ENCODE peak calls at places on chromosomes 6 and 20, in ten cellular contexts. One of them, this sample, is unnamed.

GRCh38 chr20:25493748-25494505 is 86.5 kb downstream of the GINS1 start:
- DNase-seq in ovary: no peak
- DNase-seq in astrocyte of the spinal cord: no peak
- DNase-seq in mucosa of descending colon: no peak
- DNase-seq in endothelial cell of umbilical vein: no peak
- DNase-seq in right atrium auricular region: no peak
- DNase-seq in fibroblast of the aortic adventitia: no peak
- DNase-seq in thoracic aorta: no peak
- DNase-seq in A549: no peak
- DNase-seq in fibroblast of lung: no peak
- DNase-seq in this sample: no peak

GRCh38 chr6:120077489-120077888 is 727.9 kb upstream of the MAN1A1 start:
- DNase-seq in endothelial cell of umbilical vein: no peak
- DNase-seq in right atrium auricular region: no peak
- DNase-seq in fibroblast of lung: peak
- DNase-seq in astrocyte of the spinal cord: peak
- DNase-seq in thoracic aorta: no peak
- DNase-seq in fibroblast of the aortic adventitia: peak
- DNase-seq in mucosa of descending colon: peak
- DNase-seq in ovary: no peak
- DNase-seq in A549: no peak
- DNase-seq in this sample: no peak

GRCh38 chr20:44208770-44209169 is 1.8 kb downstream of the OSER1 start:
- DNase-seq in fibroblast of the aortic adventitia: peak
- DNase-seq in thoracic aorta: no peak
- DNase-seq in A549: no peak
- DNase-seq in fibroblast of lung: peak
- DNase-seq in ovary: no peak
- DNase-seq in mucosa of descending colon: no peak
- DNase-seq in endothelial cell of umbilical vein: no peak
- DNase-seq in right atrium auricular region: no peak
- DNase-seq in astrocyte of the spinal cord: peak
- DNase-seq in this sample: no peak

GRCh38 chr6:146860583-146860982 is 261.8 kb downstream of the ADGB start:
- DNase-seq in endothelial cell of umbilical vein: no peak
- DNase-seq in right atrium auricular region: no peak
- DNase-seq in ovary: no peak
- DNase-seq in mucosa of descending colon: no peak
- DNase-seq in fibroblast of the aortic adventitia: peak
- DNase-seq in A549: no peak
- DNase-seq in astrocyte of the spinal cord: no peak
- DNase-seq in thoracic aorta: no peak
- DNase-seq in fibroblast of lung: no peak
- DNase-seq in this sample: no peak

GRCh38 chr6:137102050-137102848 is 57.5 kb upstream of the IL20RA start:
- DNase-seq in mucosa of descending colon: no peak
- DNase-seq in fibroblast of the aortic adventitia: no peak
- DNase-seq in ovary: no peak
- DNase-seq in thoracic aorta: no peak
- DNase-seq in right atrium auricular region: no peak
- DNase-seq in endothelial cell of umbilical vein: no peak
- DNase-seq in astrocyte of the spinal cord: no peak
- DNase-seq in A549: no peak
- DNase-seq in fibroblast of lung: no peak
- DNase-seq in this sample: no peak

GRCh38 chr6:114000066-114000465 is 29.1 kb upstream of the HDAC2 start:
- DNase-seq in mucosa of descending colon: no peak
- DNase-seq in astrocyte of the spinal cord: peak
- DNase-seq in right atrium auricular region: no peak
- DNase-seq in fibroblast of lung: peak
- DNase-seq in thoracic aorta: no peak
- DNase-seq in fibroblast of the aortic adventitia: peak
- DNase-seq in endothelial cell of umbilical vein: no peak
- DNase-seq in ovary: no peak
- DNase-seq in A549: no peak
- DNase-seq in this sample: no peak

GRCh38 chr20:16475225-16475624 is 98.0 kb downstream of the KIF16B start:
- DNase-seq in mucosa of descending colon: peak
- DNase-seq in fibroblast of lung: peak
- DNase-seq in astrocyte of the spinal cord: peak
- DNase-seq in right atrium auricular region: no peak
- DNase-seq in endothelial cell of umbilical vein: no peak
- DNase-seq in ovary: no peak
- DNase-seq in A549: no peak
- DNase-seq in fibroblast of the aortic adventitia: peak
- DNase-seq in thoracic aorta: no peak
- DNase-seq in this sample: peak

GRCh38 chr6:4017847-4018193 is 61.1 kb downstream of the FAM217A start:
- DNase-seq in endothelial cell of umbilical vein: peak
- DNase-seq in A549: no peak
- DNase-seq in fibroblast of lung: peak
- DNase-seq in ovary: no peak
- DNase-seq in mucosa of descending colon: no peak
- DNase-seq in thoracic aorta: no peak
- DNase-seq in fibroblast of the aortic adventitia: peak
- DNase-seq in right atrium auricular region: no peak
- DNase-seq in astrocyte of the spinal cord: peak
- DNase-seq in this sample: no peak

GRCh38 chr6:30893001-30893591 is 8.8 kb downstream of the DDR1 start:
- DNase-seq in astrocyte of the spinal cord: no peak
- DNase-seq in right atrium auricular region: no peak
- DNase-seq in thoracic aorta: no peak
- DNase-seq in A549: no peak
- DNase-seq in mucosa of descending colon: no peak
- DNase-seq in ovary: no peak
- DNase-seq in endothelial cell of umbilical vein: no peak
- DNase-seq in fibroblast of the aortic adventitia: no peak
- DNase-seq in fibroblast of lung: no peak
- DNase-seq in this sample: no peak
- TF ChIP-seq CTCF in astrocyte of the spinal cord: peak
- TF ChIP-seq CTCF in right atrium auricular region: no peak
- TF ChIP-seq CTCF in thoracic aorta: no peak
- TF ChIP-seq CTCF in A549: no peak
- TF ChIP-seq CTCF in mucosa of descending colon: no peak
- TF ChIP-seq CTCF in ovary: no peak
- TF ChIP-seq CTCF in endothelial cell of umbilical vein: peak
- TF ChIP-seq CTCF in fibroblast of the aortic adventitia: no peak
- TF ChIP-seq CTCF in fibroblast of lung: no peak
- TF ChIP-seq CTCF in this sample: no peak

GRCh38 chr6:26131618-26132017 is 44.4 kb downstream of the HFE start:
- DNase-seq in thoracic aorta: no peak
- DNase-seq in right atrium auricular region: no peak
- DNase-seq in fibroblast of the aortic adventitia: no peak
- DNase-seq in ovary: no peak
- DNase-seq in mucosa of descending colon: no peak
- DNase-seq in fibroblast of lung: no peak
- DNase-seq in A549: no peak
- DNase-seq in endothelial cell of umbilical vein: no peak
- DNase-seq in astrocyte of the spinal cord: no peak
- DNase-seq in this sample: no peak

GRCh38 chr6:26133730-26134129 is 46.5 kb downstream of the HFE start:
- DNase-seq in right atrium auricular region: no peak
- DNase-seq in fibroblast of the aortic adventitia: no peak
- DNase-seq in A549: no peak
- DNase-seq in endothelial cell of umbilical vein: no peak
- DNase-seq in thoracic aorta: no peak
- DNase-seq in astrocyte of the spinal cord: no peak
- DNase-seq in mucosa of descending colon: no peak
- DNase-seq in fibroblast of lung: no peak
- DNase-seq in ovary: no peak
- DNase-seq in this sample: no peak

GRCh38 chr6:26140967-26141294 is 53.7 kb downstream of the HFE start:
- DNase-seq in thoracic aorta: no peak
- DNase-seq in A549: no peak
- DNase-seq in right atrium auricular region: no peak
- DNase-seq in fibroblast of the aortic adventitia: no peak
- DNase-seq in mucosa of descending colon: no peak
- DNase-seq in endothelial cell of umbilical vein: no peak
- DNase-seq in astrocyte of the spinal cord: no peak
- DNase-seq in ovary: no peak
- DNase-seq in fibroblast of lung: no peak
- DNase-seq in this sample: no peak

GRCh38 chr6:26140254-26140966 is 53.2 kb downstream of the HFE start:
- DNase-seq in endothelial cell of umbilical vein: peak
- DNase-seq in A549: no peak
- DNase-seq in fibroblast of the aortic adventitia: no peak
- DNase-seq in astrocyte of the spinal cord: no peak
- DNase-seq in ovary: no peak
- DNase-seq in right atrium auricular region: no peak
- DNase-seq in mucosa of descending colon: no peak
- DNase-seq in thoracic aorta: no peak
- DNase-seq in fibroblast of lung: no peak
- DNase-seq in this sample: no peak

DNA sequence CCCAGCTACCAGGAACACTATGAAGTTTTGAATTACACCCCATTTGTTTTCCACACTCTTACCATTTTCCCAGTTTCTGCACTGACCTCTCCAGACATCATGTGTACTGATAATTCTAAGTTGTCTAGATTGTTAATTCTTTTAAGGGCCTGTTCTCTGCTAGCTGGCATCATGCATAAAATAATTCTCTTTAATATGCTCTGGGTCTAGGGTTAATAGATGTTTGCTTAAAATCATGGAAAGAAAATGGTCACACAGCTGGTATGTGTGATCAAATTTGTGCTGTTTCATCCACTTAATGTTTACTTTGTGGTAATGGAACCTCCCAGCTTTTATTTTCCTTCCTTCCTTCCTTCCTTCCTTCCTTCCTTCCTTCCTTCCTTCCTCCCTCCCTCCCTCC is 49.1 kb downstream of the HFE start:
- DNase-seq in astrocyte of the spinal cord: no peak
- DNase-seq in fibroblast of lung: no peak
- DNase-seq in A549: no peak
- DNase-seq in thoracic aorta: no peak
- DNase-seq in fibroblast of the aortic adventitia: no peak
- DNase-seq in mucosa of descending colon: no peak
- DNase-seq in right atrium auricular region: no peak
- DNase-seq in ovary: no peak
- DNase-seq in endothelial cell of umbilical vein: no peak
- DNase-seq in this sample: no peak
- H3K4me3 ChIP-seq in astrocyte of the spinal cord: no peak
- H3K4me3 ChIP-seq in fibroblast of lung: no peak
- H3K4me3 ChIP-seq in A549: no peak
- H3K4me3 ChIP-seq in thoracic aorta: no peak
- H3K4me3 ChIP-seq in fibroblast of the aortic adventitia: no peak
- H3K4me3 ChIP-seq in mucosa of descending colon: no peak
- H3K4me3 ChIP-seq in right atrium auricular region: no peak
- H3K4me3 ChIP-seq in ovary: no peak
- H3K4me3 ChIP-seq in endothelial cell of umbilical vein: no peak
- H3K4me3 ChIP-seq in this sample: no peak

GRCh38 chr20:19828233-19828632 is 70.2 kb downstream of the RIN2 start:
- DNase-seq in fibroblast of lung: peak
- DNase-seq in ovary: no peak
- DNase-seq in right atrium auricular region: no peak
- DNase-seq in mucosa of descending colon: no peak
- DNase-seq in thoracic aorta: no peak
- DNase-seq in A549: peak
- DNase-seq in astrocyte of the spinal cord: peak
- DNase-seq in fibroblast of the aortic adventitia: no peak
- DNase-seq in endothelial cell of umbilical vein: peak
- DNase-seq in this sample: no peak
- TF ChIP-seq CTCF in fibroblast of lung: no peak
- TF ChIP-seq CTCF in ovary: no peak
- TF ChIP-seq CTCF in right atrium auricular region: peak
- TF ChIP-seq CTCF in mucosa of descending colon: no peak
- TF ChIP-seq CTCF in thoracic aorta: no peak
- TF ChIP-seq CTCF in A549: peak
- TF ChIP-seq CTCF in astrocyte of the spinal cord: peak
- TF ChIP-seq CTCF in fibroblast of the aortic adventitia: peak
- TF ChIP-seq CTCF in endothelial cell of umbilical vein: peak
- TF ChIP-seq CTCF in this sample: peak

GRCh38 chr6:7262746-7263335 is 50.2 kb downstream of the SSR1 start:
- DNase-seq in endothelial cell of umbilical vein: no peak
- DNase-seq in thoracic aorta: no peak
- DNase-seq in fibroblast of the aortic adventitia: no peak
- DNase-seq in ovary: no peak
- DNase-seq in astrocyte of the spinal cord: no peak
- DNase-seq in right atrium auricular region: no peak
- DNase-seq in fibroblast of lung: no peak
- DNase-seq in A549: no peak
- DNase-seq in mucosa of descending colon: no peak
- DNase-seq in this sample: no peak

GRCh38 chr6:7258231-7258763 is 54.7 kb downstream of the SSR1 start:
- DNase-seq in fibroblast of the aortic adventitia: no peak
- DNase-seq in endothelial cell of umbilical vein: no peak
- DNase-seq in astrocyte of the spinal cord: no peak
- DNase-seq in right atrium auricular region: no peak
- DNase-seq in thoracic aorta: no peak
- DNase-seq in ovary: peak
- DNase-seq in fibroblast of lung: no peak
- DNase-seq in A549: no peak
- DNase-seq in mucosa of descending colon: no peak
- DNase-seq in this sample: no peak

GRCh38 chr6:7262037-7262461 is 51.0 kb downstream of the SSR1 start:
- DNase-seq in fibroblast of the aortic adventitia: no peak
- DNase-seq in fibroblast of lung: no peak
- DNase-seq in mucosa of descending colon: peak
- DNase-seq in thoracic aorta: no peak
- DNase-seq in A549: peak
- DNase-seq in astrocyte of the spinal cord: no peak
- DNase-seq in ovary: peak
- DNase-seq in endothelial cell of umbilical vein: no peak
- DNase-seq in right atrium auricular region: no peak
- DNase-seq in this sample: no peak

GRCh38 chr6:7261030-7261841 is 51.8 kb downstream of the SSR1 start:
- DNase-seq in fibroblast of lung: peak
- DNase-seq in A549: peak
- DNase-seq in fibroblast of the aortic adventitia: peak
- DNase-seq in endothelial cell of umbilical vein: peak
- DNase-seq in thoracic aorta: peak
- DNase-seq in right atrium auricular region: peak
- DNase-seq in ovary: peak
- DNase-seq in astrocyte of the spinal cord: peak
- DNase-seq in mucosa of descending colon: peak
- DNase-seq in this sample: peak

DNA sequence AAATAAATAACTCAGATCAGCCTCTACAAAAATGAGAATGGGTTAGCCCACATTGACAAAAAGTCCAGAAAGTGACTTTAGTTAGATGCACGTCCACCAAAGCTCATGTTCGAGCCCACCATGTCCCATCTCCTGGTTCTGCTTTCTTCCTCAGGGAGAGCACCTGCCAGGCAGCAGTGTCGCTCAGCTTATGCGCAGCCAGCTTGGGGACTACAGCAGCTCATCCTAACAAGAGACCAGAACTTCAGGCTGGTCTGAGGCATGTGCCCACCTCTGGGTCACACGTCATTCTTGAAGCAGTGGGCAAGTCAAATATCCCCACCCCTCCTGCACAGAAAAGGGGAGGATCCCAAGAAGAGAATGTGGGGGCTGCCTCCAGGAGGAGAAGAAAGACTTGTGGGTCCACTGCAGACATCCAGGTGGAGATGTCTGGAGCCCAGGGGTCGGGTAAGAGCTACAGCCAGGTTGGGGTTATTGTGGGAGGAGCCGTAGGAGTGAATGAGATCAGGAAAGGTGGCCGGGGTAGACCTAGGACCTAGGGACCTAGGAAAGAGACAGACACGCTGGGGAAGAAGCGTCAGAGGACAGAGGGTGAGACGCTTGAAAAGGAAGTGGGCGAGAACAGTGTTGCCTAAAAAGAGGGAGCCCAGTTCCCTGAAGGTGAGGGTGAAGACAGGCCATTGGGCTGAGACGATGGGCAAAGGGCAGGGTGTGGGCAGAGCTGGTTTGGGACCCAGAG is 52.5 kb downstream of the SSR1 start:
- DNase-seq in fibroblast of lung: no peak
- DNase-seq in endothelial cell of umbilical vein: no peak
- DNase-seq in ovary: no peak
- DNase-seq in thoracic aorta: no peak
- DNase-seq in fibroblast of the aortic adventitia: no peak
- DNase-seq in A549: no peak
- DNase-seq in mucosa of descending colon: no peak
- DNase-seq in right atrium auricular region: no peak
- DNase-seq in astrocyte of the spinal cord: no peak
- DNase-seq in this sample: no peak
- H3K4me3 ChIP-seq in fibroblast of lung: peak
- H3K4me3 ChIP-seq in endothelial cell of umbilical vein: no peak
- H3K4me3 ChIP-seq in ovary: peak
- H3K4me3 ChIP-seq in thoracic aorta: peak
- H3K4me3 ChIP-seq in fibroblast of the aortic adventitia: peak
- H3K4me3 ChIP-seq in A549: peak
- H3K4me3 ChIP-seq in mucosa of descending colon: no peak
- H3K4me3 ChIP-seq in right atrium auricular region: peak
- H3K4me3 ChIP-seq in astrocyte of the spinal cord: peak
- H3K4me3 ChIP-seq in this sample: peak